ENCODE peak calls at places on chromosome 6, in four cellular contexts. One of them, this sample, is unnamed.

GRCh38 chr6:135163440-135163738 is 17.7 kb upstream of the MYB start:
- DNase-seq in IMR-90: no peak
- DNase-seq in mesenchymal stem cell: no peak
- DNase-seq in hepatocyte: no peak
- DNase-seq in this sample: no peak

GRCh38 chr6:45163952-45164766 is 164.0 kb upstream of the RUNX2 start:
- DNase-seq in IMR-90: no peak
- DNase-seq in mesenchymal stem cell: peak
- DNase-seq in hepatocyte: no peak
- DNase-seq in this sample: no peak

GRCh38 chr6:33851959-33852358 is 48.2 kb upstream of the MLN start:
- DNase-seq in IMR-90: no peak
- DNase-seq in mesenchymal stem cell: peak
- DNase-seq in hepatocyte: peak
- DNase-seq in this sample: peak

GRCh38 chr6:168906251-168906845 is 347.3 kb downstream of the THBS2 start:
- DNase-seq in IMR-90: no peak
- DNase-seq in mesenchymal stem cell: no peak
- DNase-seq in hepatocyte: peak
- DNase-seq in this sample: no peak

GRCh38 chr6:113122060-113122459 is 735.1 kb upstream of the MARCKS start:
- DNase-seq in IMR-90: peak
- DNase-seq in mesenchymal stem cell: peak
- DNase-seq in hepatocyte: peak
- DNase-seq in this sample: peak

GRCh38 chr6:158467923-158468322 is 92.0 kb upstream of the TMEM181 start:
- DNase-seq in IMR-90: no peak
- DNase-seq in mesenchymal stem cell: no peak
- DNase-seq in hepatocyte: no peak
- DNase-seq in this sample: no peak

GRCh38 chr6:146364816-146365594 is 178.6 kb upstream of the RAB32 start:
- DNase-seq in IMR-90: no peak
- DNase-seq in mesenchymal stem cell: no peak
- DNase-seq in hepatocyte: no peak
- DNase-seq in this sample: no peak

GRCh38 chr6:107574856-107575255 is 84.9 kb downstream of the SOBP start:
- DNase-seq in IMR-90: no peak
- DNase-seq in mesenchymal stem cell: no peak
- DNase-seq in hepatocyte: no peak
- DNase-seq in this sample: no peak

GRCh38 chr6:24334285-24334684 is 23.6 kb downstream of the DCDC2 start:
- DNase-seq in IMR-90: no peak
- DNase-seq in mesenchymal stem cell: no peak
- DNase-seq in hepatocyte: no peak
- DNase-seq in this sample: no peak

GRCh38 chr6:16130437-16130891 is 1.6 kb downstream of the MYLIP start:
- DNase-seq in IMR-90: no peak
- DNase-seq in mesenchymal stem cell: no peak
- DNase-seq in hepatocyte: peak
- DNase-seq in this sample: no peak

GRCh38 chr6:45538636-45539035 is 160.9 kb upstream of the SUPT3H start:
- DNase-seq in IMR-90: no peak
- DNase-seq in mesenchymal stem cell: peak
- DNase-seq in hepatocyte: peak
- DNase-seq in this sample: peak

GRCh38 chr6:31042801-31043200 is 32.5 kb downstream of the MUC22 start:
- DNase-seq in IMR-90: peak
- DNase-seq in mesenchymal stem cell: peak
- DNase-seq in hepatocyte: peak
- DNase-seq in this sample: peak

GRCh38 chr6:11058406-11058805 is 14.3 kb upstream of the ELOVL2 start:
- DNase-seq in IMR-90: peak
- DNase-seq in mesenchymal stem cell: peak
- DNase-seq in hepatocyte: no peak
- DNase-seq in this sample: peak

DNA sequence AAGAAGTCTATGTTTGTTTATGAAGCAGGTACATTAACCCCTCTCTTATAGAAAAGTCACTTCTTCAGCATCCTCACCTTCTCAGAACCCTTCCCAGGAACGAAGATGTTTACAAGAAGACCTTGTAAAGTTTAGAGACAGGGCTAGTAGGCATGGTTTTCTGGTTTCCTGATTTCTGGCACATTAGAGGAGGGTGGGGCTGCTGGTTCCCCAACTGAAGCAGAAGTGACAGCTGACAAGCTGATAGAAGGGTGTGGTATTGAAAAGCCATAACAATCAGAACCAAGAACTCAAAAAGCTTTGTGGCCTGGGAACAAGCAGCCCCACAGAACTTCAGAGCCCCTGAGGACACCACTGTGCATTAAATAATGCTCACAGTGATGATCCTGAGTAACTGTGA is 91.2 kb downstream of the RTN4IP1 start:
- DNase-seq in IMR-90: no peak
- DNase-seq in mesenchymal stem cell: no peak
- DNase-seq in hepatocyte: no peak
- DNase-seq in this sample: no peak
- H3K4me2 ChIP-seq in IMR-90: no peak
- H3K4me2 ChIP-seq in mesenchymal stem cell: no peak
- H3K4me2 ChIP-seq in hepatocyte: no peak
- H3K4me2 ChIP-seq in this sample: no peak

DNA sequence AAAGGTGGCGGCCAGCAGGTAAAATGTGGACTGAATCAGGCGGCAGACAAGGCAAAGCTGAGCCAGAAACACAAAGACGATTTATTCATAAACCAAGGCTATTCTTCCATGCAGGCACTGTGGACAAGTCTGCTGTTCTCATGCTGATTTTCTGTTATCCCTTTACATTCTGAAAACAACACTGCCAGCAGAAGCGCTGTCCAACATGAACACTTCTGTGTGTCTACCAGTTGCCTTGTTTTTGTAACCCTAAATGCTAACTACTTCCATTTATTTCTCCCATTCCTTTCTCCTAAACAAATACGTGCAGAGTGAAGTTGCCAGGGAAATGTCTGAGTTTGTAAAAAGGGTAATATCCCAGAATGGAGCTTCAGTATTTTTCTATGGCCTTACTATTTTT is 1308.7 kb upstream of the MAP3K7 start:
- DNase-seq in IMR-90: no peak
- DNase-seq in mesenchymal stem cell: peak
- DNase-seq in hepatocyte: peak
- DNase-seq in this sample: no peak
- H2AFZ ChIP-seq in IMR-90: no peak
- H2AFZ ChIP-seq in mesenchymal stem cell: no peak
- H2AFZ ChIP-seq in hepatocyte: no peak
- H2AFZ ChIP-seq in this sample: no peak

GRCh38 chr6:170257376-170257775 is 33.5 kb downstream of the DLL1 start:
- DNase-seq in IMR-90: no peak
- DNase-seq in mesenchymal stem cell: no peak
- DNase-seq in hepatocyte: no peak
- DNase-seq in this sample: no peak
- H3K4me2 ChIP-seq in IMR-90: no peak
- H3K4me2 ChIP-seq in mesenchymal stem cell: no peak
- H3K4me2 ChIP-seq in hepatocyte: no peak
- H3K4me2 ChIP-seq in this sample: no peak

GRCh38 chr6:116500969-116501433 is 10.4 kb upstream of the CALHM5 start:
- DNase-seq in IMR-90: peak
- DNase-seq in mesenchymal stem cell: no peak
- DNase-seq in hepatocyte: peak
- DNase-seq in this sample: no peak
- H2AFZ ChIP-seq in IMR-90: peak
- H2AFZ ChIP-seq in mesenchymal stem cell: no peak
- H2AFZ ChIP-seq in hepatocyte: no peak
- H2AFZ ChIP-seq in this sample: peak

DNA sequence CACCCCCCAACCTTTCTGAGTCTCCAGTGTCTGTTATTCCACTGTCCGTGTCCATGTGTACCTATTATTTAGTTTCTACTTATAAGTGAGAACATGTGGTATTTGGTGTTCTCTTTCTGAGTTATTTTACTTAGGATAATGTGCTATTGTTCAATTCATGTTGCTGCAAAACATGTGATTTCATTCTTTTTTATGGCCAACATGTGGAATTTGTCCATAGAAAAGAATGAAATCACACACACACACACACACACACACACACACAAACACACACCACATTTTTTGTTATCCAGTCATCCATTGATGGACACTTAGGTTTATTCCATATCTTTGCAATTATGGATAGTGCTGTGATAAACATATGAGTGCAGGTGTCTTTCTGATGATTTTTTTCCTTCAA is 23.5 kb downstream of the IGF2R start:
- DNase-seq in IMR-90: no peak
- DNase-seq in mesenchymal stem cell: no peak
- DNase-seq in hepatocyte: no peak
- DNase-seq in this sample: no peak
- H3K4me2 ChIP-seq in IMR-90: no peak
- H3K4me2 ChIP-seq in mesenchymal stem cell: no peak
- H3K4me2 ChIP-seq in hepatocyte: no peak
- H3K4me2 ChIP-seq in this sample: no peak

DNA sequence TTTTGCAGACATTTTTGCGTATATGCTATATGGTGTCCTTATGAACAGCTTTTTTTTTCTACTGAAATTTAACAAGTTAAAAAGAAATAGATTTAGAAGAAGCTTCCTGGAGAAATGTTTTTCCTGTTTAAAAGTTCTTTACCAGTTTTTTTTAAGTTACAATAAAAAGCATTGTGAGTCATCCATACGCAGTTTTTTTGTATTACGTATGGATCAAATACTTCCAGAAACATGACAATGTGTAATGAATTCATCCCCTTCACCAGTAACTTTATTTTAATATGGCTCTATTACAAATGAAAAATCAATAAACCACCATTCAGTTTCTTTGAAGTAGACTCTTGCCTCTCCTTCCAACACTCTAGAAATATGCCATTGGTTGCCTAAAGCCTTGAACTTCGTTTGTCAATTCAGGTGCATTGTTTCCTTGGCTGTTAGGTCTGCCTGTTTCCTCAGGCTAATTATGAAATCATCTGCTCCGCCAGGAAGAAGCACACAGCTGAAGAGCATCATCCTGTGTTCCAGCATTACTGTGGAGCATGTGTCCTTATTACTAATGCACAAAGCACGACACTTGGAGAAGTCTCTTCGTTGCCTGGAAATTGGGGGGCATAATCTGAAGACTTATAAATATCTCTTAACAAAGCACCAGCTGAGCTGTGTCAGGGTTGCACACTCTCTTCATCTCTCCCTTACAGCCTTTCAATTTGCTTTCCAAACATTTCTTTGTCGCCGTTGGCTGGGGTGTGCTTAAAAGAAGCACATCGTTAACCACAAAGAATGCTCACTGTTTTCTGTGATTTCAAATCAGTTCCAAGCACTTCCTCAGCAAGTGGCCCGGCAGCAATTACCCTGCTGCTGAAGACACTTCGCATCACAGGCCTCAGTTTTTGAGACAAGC is 9.6 kb downstream of the MOXD1 start:
- DNase-seq in IMR-90: peak
- DNase-seq in mesenchymal stem cell: peak
- DNase-seq in hepatocyte: peak
- DNase-seq in this sample: no peak
- H2AFZ ChIP-seq in IMR-90: peak
- H2AFZ ChIP-seq in mesenchymal stem cell: no peak
- H2AFZ ChIP-seq in hepatocyte: no peak
- H2AFZ ChIP-seq in this sample: peak